ENCODE peak calls at places on chromosomes 2 and 18, in seven cellular contexts. R is LoVo; N is NCI-H748 treated with DMSO at 0.1 percent for 48 hours; G is MM.1S; D is GM04504; H is activated CD8-positive, alpha-beta memory T cell treated with anti-CD3 and anti-CD28 coated beads for 4 hours; O is NCI-H82. J is an unnamed sample.
A peak's percentile ranks its signal among the peaks of the same experiment; 100 is the strongest.

GRCh38 chr2:64655873-64656272 is 2.2 kb upstream of the SERTAD2 start:
- DNase-seq in R (no peak), N (no peak), G (peak; percentile 64), D (no peak), H (no peak), O (no peak), J (no peak)

GRCh38 chr2:187011206-187011605 is 162.2 kb upstream of the ZSWIM2 start:
- DNase-seq in R (no peak), N (no peak), G (no peak), D (no peak), H (no peak), O (no peak), J (no peak)

GRCh38 chr18:36812686-36813085 is 16.1 kb downstream of the TPGS2 start:
- DNase-seq in R (no peak), N (no peak), G (no peak), D (no peak), H (no peak), O (no peak), J (no peak)

GRCh38 chr2:96928277-96928781 is 58.1 kb downstream of the FAM178B start:
- DNase-seq in R (no peak), N (no peak), G (no peak), D (no peak), H (no peak), O (no peak), J (no peak)

GRCh38 chr2:120108049-120108448 is 95.2 kb downstream of the EPB41L5 start:
- DNase-seq in R (peak; percentile 31), N (peak; percentile 27), G (no peak), D (peak; percentile 28), H (no peak), O (no peak), J (peak; percentile 92)

GRCh38 chr2:107588960-107589542 is 237.6 kb upstream of the RGPD4 start:
- DNase-seq in R (no peak), N (peak; percentile 88), G (no peak), D (no peak), H (no peak), O (peak; percentile 83), J (peak; percentile 99)

GRCh38 chr2:55809875-55810620 is 113.5 kb downstream of the EFEMP1 start:
- DNase-seq in R (no peak), N (no peak), G (no peak), D (peak; percentile 34), H (no peak), O (no peak), J (no peak)

GRCh38 chr2:160389875-160390274 is 103.7 kb downstream of the RBMS1 start:
- DNase-seq in R (no peak), N (no peak), G (no peak), D (peak; percentile 52), H (no peak), O (no peak), J (no peak)

GRCh38 chr2:64542071-64543005 is 18.2 kb downstream of the AFTPH start:
- DNase-seq in R (no peak), N (no peak), G (no peak), D (no peak), H (no peak), O (no peak), J (no peak)

GRCh38 chr2:188145885-188146284 is 145.8 kb upstream of the GULP1 start:
- DNase-seq in R (no peak), N (no peak), G (no peak), D (no peak), H (no peak), O (no peak), J (no peak)

J was measured in NCI-H1105 treated with DMSO at 0.1 percent for 48 hours.